ENCODE peak calls at places on chromosomes 2 and 18, in ten cellular contexts. One of them, this sample, is unnamed.

GRCh38 chr2:220932041-220932440 is 640.1 kb downstream of the EPHA4 start:
- DNase-seq in kidney epithelial cell: no peak
- DNase-seq in stromal cell of bone marrow: no peak
- DNase-seq in stomach: no peak
- DNase-seq in neuronal stem cell: no peak
- DNase-seq in activated naive CD4-positive, alpha-beta T cell treated with anti-CD3 and anti-CD28 coated beads for 36 hours: no peak
- DNase-seq in lung: no peak
- DNase-seq in lower lobe of right lung: no peak
- DNase-seq in skeletal muscle cell: no peak
- DNase-seq in pancreas: no peak
- DNase-seq in this sample: no peak

GRCh38 chr18:12520442-12520992 is 112.8 kb downstream of the PRELID3A start:
- DNase-seq in kidney epithelial cell: no peak
- DNase-seq in stomach: no peak
- DNase-seq in skeletal muscle cell: peak; percentile 43
- DNase-seq in neuronal stem cell: peak; percentile 11
- DNase-seq in lung: no peak
- DNase-seq in pancreas: no peak
- DNase-seq in activated naive CD4-positive, alpha-beta T cell treated with anti-CD3 and anti-CD28 coated beads for 36 hours: no peak
- DNase-seq in stromal cell of bone marrow: no peak
- DNase-seq in lower lobe of right lung: no peak
- DNase-seq in this sample: no peak

GRCh38 chr18:25005602-25006375 is 346.2 kb downstream of the ZNF521 start:
- DNase-seq in lower lobe of right lung: no peak
- DNase-seq in stromal cell of bone marrow: peak; percentile 65
- DNase-seq in pancreas: no peak
- DNase-seq in lung: peak; percentile 34
- DNase-seq in stomach: no peak
- DNase-seq in kidney epithelial cell: no peak
- DNase-seq in activated naive CD4-positive, alpha-beta T cell treated with anti-CD3 and anti-CD28 coated beads for 36 hours: no peak
- DNase-seq in skeletal muscle cell: peak; percentile 32
- DNase-seq in neuronal stem cell: no peak
- DNase-seq in this sample: no peak

GRCh38 chr2:10271509-10271908 is 31.2 kb upstream of the HPCAL1 start:
- DNase-seq in lung: no peak
- DNase-seq in stomach: no peak
- DNase-seq in kidney epithelial cell: no peak
- DNase-seq in pancreas: no peak
- DNase-seq in skeletal muscle cell: no peak
- DNase-seq in activated naive CD4-positive, alpha-beta T cell treated with anti-CD3 and anti-CD28 coated beads for 36 hours: no peak
- DNase-seq in lower lobe of right lung: no peak
- DNase-seq in stromal cell of bone marrow: no peak
- DNase-seq in neuronal stem cell: no peak
- DNase-seq in this sample: no peak

GRCh38 chr2:15911686-15912085 is 28.7 kb upstream of the MYCN start:
- DNase-seq in lower lobe of right lung: no peak
- DNase-seq in neuronal stem cell: no peak
- DNase-seq in stomach: no peak
- DNase-seq in skeletal muscle cell: no peak
- DNase-seq in lung: no peak
- DNase-seq in kidney epithelial cell: no peak
- DNase-seq in pancreas: no peak
- DNase-seq in stromal cell of bone marrow: no peak
- DNase-seq in activated naive CD4-positive, alpha-beta T cell treated with anti-CD3 and anti-CD28 coated beads for 36 hours: no peak
- DNase-seq in this sample: no peak

GRCh38 chr18:8795586-8795985 is 90.2 kb downstream of the MTCL1 start:
- DNase-seq in lower lobe of right lung: no peak
- DNase-seq in neuronal stem cell: no peak
- DNase-seq in activated naive CD4-positive, alpha-beta T cell treated with anti-CD3 and anti-CD28 coated beads for 36 hours: no peak
- DNase-seq in kidney epithelial cell: no peak
- DNase-seq in stromal cell of bone marrow: no peak
- DNase-seq in skeletal muscle cell: no peak
- DNase-seq in stomach: no peak
- DNase-seq in lung: no peak
- DNase-seq in pancreas: no peak
- DNase-seq in this sample: no peak

GRCh38 chr2:56132138-56132537 is 51.7 kb upstream of the CCDC85A start:
- DNase-seq in stomach: no peak
- DNase-seq in neuronal stem cell: peak; percentile 41
- DNase-seq in lower lobe of right lung: no peak
- DNase-seq in kidney epithelial cell: peak; percentile 18
- DNase-seq in pancreas: no peak
- DNase-seq in lung: no peak
- DNase-seq in skeletal muscle cell: peak; percentile 6
- DNase-seq in stromal cell of bone marrow: peak; percentile 43
- DNase-seq in activated naive CD4-positive, alpha-beta T cell treated with anti-CD3 and anti-CD28 coated beads for 36 hours: no peak
- DNase-seq in this sample: no peak

GRCh38 chr2:220077488-220077887 is 450.1 kb downstream of the SLC4A3 start:
- DNase-seq in neuronal stem cell: no peak
- DNase-seq in kidney epithelial cell: no peak
- DNase-seq in skeletal muscle cell: peak; percentile 52
- DNase-seq in pancreas: no peak
- DNase-seq in lung: no peak
- DNase-seq in activated naive CD4-positive, alpha-beta T cell treated with anti-CD3 and anti-CD28 coated beads for 36 hours: no peak
- DNase-seq in lower lobe of right lung: no peak
- DNase-seq in stomach: no peak
- DNase-seq in stromal cell of bone marrow: peak; percentile 84
- DNase-seq in this sample: no peak

GRCh38 chr2:128756372-128756730 is 437.7 kb upstream of the HS6ST1 start:
- DNase-seq in activated naive CD4-positive, alpha-beta T cell treated with anti-CD3 and anti-CD28 coated beads for 36 hours: no peak
- DNase-seq in kidney epithelial cell: no peak
- DNase-seq in stromal cell of bone marrow: no peak
- DNase-seq in neuronal stem cell: no peak
- DNase-seq in pancreas: peak; percentile 66
- DNase-seq in stomach: no peak
- DNase-seq in skeletal muscle cell: no peak
- DNase-seq in lung: no peak
- DNase-seq in lower lobe of right lung: no peak
- DNase-seq in this sample: no peak

GRCh38 chr2:152578573-152578972 is 138.7 kb downstream of the PRPF40A start:
- DNase-seq in lower lobe of right lung: no peak
- DNase-seq in lung: no peak
- DNase-seq in kidney epithelial cell: no peak
- DNase-seq in skeletal muscle cell: no peak
- DNase-seq in pancreas: no peak
- DNase-seq in stomach: no peak
- DNase-seq in activated naive CD4-positive, alpha-beta T cell treated with anti-CD3 and anti-CD28 coated beads for 36 hours: no peak
- DNase-seq in stromal cell of bone marrow: no peak
- DNase-seq in neuronal stem cell: no peak
- DNase-seq in this sample: no peak

GRCh38 chr18:5619381-5619780 is 75.6 kb upstream of the EPB41L3 start:
- DNase-seq in lower lobe of right lung: no peak
- DNase-seq in lung: no peak
- DNase-seq in pancreas: no peak
- DNase-seq in skeletal muscle cell: no peak
- DNase-seq in stromal cell of bone marrow: no peak
- DNase-seq in activated naive CD4-positive, alpha-beta T cell treated with anti-CD3 and anti-CD28 coated beads for 36 hours: no peak
- DNase-seq in neuronal stem cell: no peak
- DNase-seq in kidney epithelial cell: no peak
- DNase-seq in stomach: no peak
- DNase-seq in this sample: no peak

GRCh38 chr18:25832008-25832604 is 258.3 kb downstream of the SS18 start:
- DNase-seq in lung: no peak
- DNase-seq in pancreas: peak; percentile 24
- DNase-seq in stromal cell of bone marrow: peak; percentile 30
- DNase-seq in stomach: peak; percentile 55
- DNase-seq in skeletal muscle cell: peak; percentile 36
- DNase-seq in neuronal stem cell: peak; percentile 51
- DNase-seq in kidney epithelial cell: no peak
- DNase-seq in activated naive CD4-positive, alpha-beta T cell treated with anti-CD3 and anti-CD28 coated beads for 36 hours: peak; percentile 46
- DNase-seq in lower lobe of right lung: peak; percentile 58
- DNase-seq in this sample: no peak

GRCh38 chr2:239548491-239548890 is 147.7 kb upstream of the HDAC4 start:
- DNase-seq in kidney epithelial cell: no peak
- DNase-seq in stomach: no peak
- DNase-seq in lower lobe of right lung: no peak
- DNase-seq in stromal cell of bone marrow: no peak
- DNase-seq in neuronal stem cell: no peak
- DNase-seq in pancreas: no peak
- DNase-seq in skeletal muscle cell: no peak
- DNase-seq in activated naive CD4-positive, alpha-beta T cell treated with anti-CD3 and anti-CD28 coated beads for 36 hours: peak; percentile 86
- DNase-seq in lung: no peak
- DNase-seq in this sample: no peak

GRCh38 chr2:112805542-112805941 is 21.2 kb upstream of the IL1A start:
- DNase-seq in stomach: no peak
- DNase-seq in kidney epithelial cell: no peak
- DNase-seq in skeletal muscle cell: no peak
- DNase-seq in pancreas: no peak
- DNase-seq in lung: no peak
- DNase-seq in activated naive CD4-positive, alpha-beta T cell treated with anti-CD3 and anti-CD28 coated beads for 36 hours: peak; percentile 16
- DNase-seq in lower lobe of right lung: no peak
- DNase-seq in stromal cell of bone marrow: no peak
- DNase-seq in neuronal stem cell: no peak
- DNase-seq in this sample: no peak

GRCh38 chr2:25078171-25079049 is 36.5 kb downstream of the EFR3B start:
- DNase-seq in skeletal muscle cell: peak; percentile 20
- DNase-seq in activated naive CD4-positive, alpha-beta T cell treated with anti-CD3 and anti-CD28 coated beads for 36 hours: no peak
- DNase-seq in kidney epithelial cell: peak; percentile 83
- DNase-seq in lung: no peak
- DNase-seq in pancreas: no peak
- DNase-seq in lower lobe of right lung: no peak
- DNase-seq in stomach: no peak
- DNase-seq in neuronal stem cell: no peak
- DNase-seq in stromal cell of bone marrow: peak; percentile 24
- DNase-seq in this sample: no peak

GRCh38 chr2:166665991-166666940 is 172.2 kb upstream of the SCN7A start:
- DNase-seq in pancreas: no peak
- DNase-seq in lower lobe of right lung: no peak
- DNase-seq in neuronal stem cell: no peak
- DNase-seq in lung: no peak
- DNase-seq in stromal cell of bone marrow: peak; percentile 52
- DNase-seq in activated naive CD4-positive, alpha-beta T cell treated with anti-CD3 and anti-CD28 coated beads for 36 hours: no peak
- DNase-seq in stomach: no peak
- DNase-seq in skeletal muscle cell: peak; percentile 70
- DNase-seq in kidney epithelial cell: no peak
- DNase-seq in this sample: no peak

GRCh38 chr18:23627325-23627724 is 35.4 kb downstream of the ANKRD29 start:
- DNase-seq in stomach: no peak
- DNase-seq in lower lobe of right lung: no peak
- DNase-seq in skeletal muscle cell: peak; percentile 64
- DNase-seq in lung: peak; percentile 48
- DNase-seq in kidney epithelial cell: peak; percentile 77
- DNase-seq in stromal cell of bone marrow: peak; percentile 90
- DNase-seq in neuronal stem cell: no peak
- DNase-seq in activated naive CD4-positive, alpha-beta T cell treated with anti-CD3 and anti-CD28 coated beads for 36 hours: no peak
- DNase-seq in pancreas: no peak
- DNase-seq in this sample: no peak

GRCh38 chr2:213202006-213202405 is 50.6 kb upstream of the IKZF2 start:
- DNase-seq in stomach: no peak
- DNase-seq in lung: no peak
- DNase-seq in pancreas: no peak
- DNase-seq in kidney epithelial cell: no peak
- DNase-seq in lower lobe of right lung: no peak
- DNase-seq in activated naive CD4-positive, alpha-beta T cell treated with anti-CD3 and anti-CD28 coated beads for 36 hours: no peak
- DNase-seq in neuronal stem cell: no peak
- DNase-seq in skeletal muscle cell: no peak
- DNase-seq in stromal cell of bone marrow: peak; percentile 47
- DNase-seq in this sample: no peak

GRCh38 chr2:231334179-231334930 is 61.2 kb upstream of the B3GNT7 start:
- DNase-seq in skeletal muscle cell: no peak
- DNase-seq in lower lobe of right lung: peak; percentile 64
- DNase-seq in pancreas: no peak
- DNase-seq in stomach: no peak
- DNase-seq in stromal cell of bone marrow: no peak
- DNase-seq in kidney epithelial cell: no peak
- DNase-seq in neuronal stem cell: no peak
- DNase-seq in lung: no peak
- DNase-seq in activated naive CD4-positive, alpha-beta T cell treated with anti-CD3 and anti-CD28 coated beads for 36 hours: no peak
- DNase-seq in this sample: no peak

GRCh38 chr2:150410809-150411208 is 76.7 kb downstream of the RND3 start:
- DNase-seq in neuronal stem cell: peak; percentile 67
- DNase-seq in lung: no peak
- DNase-seq in skeletal muscle cell: peak; percentile 71
- DNase-seq in kidney epithelial cell: peak; percentile 90
- DNase-seq in stomach: no peak
- DNase-seq in pancreas: no peak
- DNase-seq in activated naive CD4-positive, alpha-beta T cell treated with anti-CD3 and anti-CD28 coated beads for 36 hours: no peak
- DNase-seq in stromal cell of bone marrow: no peak
- DNase-seq in lower lobe of right lung: no peak
- DNase-seq in this sample: no peak

GRCh38 chr2:232539298-232540231 is at the start of gene CHRNG:
- DNase-seq in activated naive CD4-positive, alpha-beta T cell treated with anti-CD3 and anti-CD28 coated beads for 36 hours: no peak
- DNase-seq in neuronal stem cell: no peak
- DNase-seq in stromal cell of bone marrow: no peak
- DNase-seq in stomach: peak; percentile 24
- DNase-seq in pancreas: no peak
- DNase-seq in kidney epithelial cell: no peak
- DNase-seq in skeletal muscle cell: no peak
- DNase-seq in lower lobe of right lung: peak; percentile 44
- DNase-seq in lung: no peak
- DNase-seq in this sample: no peak

GRCh38 chr2:208265371-208265806 is 666 bp upstream of the PIKFYVE start:
- DNase-seq in pancreas: no peak
- DNase-seq in skeletal muscle cell: no peak
- DNase-seq in stromal cell of bone marrow: peak; percentile 7
- DNase-seq in stomach: no peak
- DNase-seq in lower lobe of right lung: no peak
- DNase-seq in kidney epithelial cell: no peak
- DNase-seq in neuronal stem cell: peak; percentile 12
- DNase-seq in lung: no peak
- DNase-seq in activated naive CD4-positive, alpha-beta T cell treated with anti-CD3 and anti-CD28 coated beads for 36 hours: peak; percentile 65
- DNase-seq in this sample: peak; percentile 32

GRCh38 chr2:233566141-233566956 is at the start of gene USP40:
- DNase-seq in lower lobe of right lung: peak; percentile 92
- DNase-seq in kidney epithelial cell: peak; percentile 74
- DNase-seq in lung: peak; percentile 89
- DNase-seq in skeletal muscle cell: peak; percentile 82
- DNase-seq in stomach: peak; percentile 89
- DNase-seq in pancreas: peak; percentile 85
- DNase-seq in neuronal stem cell: peak; percentile 79
- DNase-seq in stromal cell of bone marrow: peak; percentile 84
- DNase-seq in activated naive CD4-positive, alpha-beta T cell treated with anti-CD3 and anti-CD28 coated beads for 36 hours: peak; percentile 75
- DNase-seq in this sample: peak; percentile 18

GRCh38 chr2:26540977-26541376 is 63.1 kb upstream of the OTOF start:
- DNase-seq in lung: no peak
- DNase-seq in lower lobe of right lung: no peak
- DNase-seq in activated naive CD4-positive, alpha-beta T cell treated with anti-CD3 and anti-CD28 coated beads for 36 hours: no peak
- DNase-seq in stomach: no peak
- DNase-seq in skeletal muscle cell: no peak
- DNase-seq in pancreas: no peak
- DNase-seq in stromal cell of bone marrow: no peak
- DNase-seq in neuronal stem cell: no peak
- DNase-seq in kidney epithelial cell: no peak
- DNase-seq in this sample: no peak

GRCh38 chr2:27922842-27923241 is 32.3 kb downstream of the BABAM2 start:
- DNase-seq in lower lobe of right lung: no peak
- DNase-seq in lung: no peak
- DNase-seq in stromal cell of bone marrow: no peak
- DNase-seq in activated naive CD4-positive, alpha-beta T cell treated with anti-CD3 and anti-CD28 coated beads for 36 hours: no peak
- DNase-seq in kidney epithelial cell: peak; percentile 23
- DNase-seq in neuronal stem cell: no peak
- DNase-seq in skeletal muscle cell: no peak
- DNase-seq in pancreas: no peak
- DNase-seq in stomach: no peak
- DNase-seq in this sample: no peak

GRCh38 chr18:48031011-48031480 is 100.6 kb upstream of the SMAD2 start:
- DNase-seq in neuronal stem cell: peak; percentile 54
- DNase-seq in stomach: peak; percentile 67
- DNase-seq in lung: peak; percentile 55
- DNase-seq in pancreas: no peak
- DNase-seq in activated naive CD4-positive, alpha-beta T cell treated with anti-CD3 and anti-CD28 coated beads for 36 hours: peak; percentile 49
- DNase-seq in skeletal muscle cell: peak; percentile 5
- DNase-seq in lower lobe of right lung: peak; percentile 45
- DNase-seq in kidney epithelial cell: no peak
- DNase-seq in stromal cell of bone marrow: no peak
- DNase-seq in this sample: no peak

GRCh38 chr2:149122521-149122920 is 84.0 kb downstream of the LYPD6B start:
- DNase-seq in kidney epithelial cell: no peak
- DNase-seq in pancreas: no peak
- DNase-seq in neuronal stem cell: no peak
- DNase-seq in stomach: no peak
- DNase-seq in lower lobe of right lung: no peak
- DNase-seq in skeletal muscle cell: no peak
- DNase-seq in activated naive CD4-positive, alpha-beta T cell treated with anti-CD3 and anti-CD28 coated beads for 36 hours: no peak
- DNase-seq in stromal cell of bone marrow: no peak
- DNase-seq in lung: no peak
- DNase-seq in this sample: no peak

GRCh38 chr18:48947102-48947501 is 3.7 kb downstream of the SMAD7 start:
- DNase-seq in skeletal muscle cell: no peak
- DNase-seq in neuronal stem cell: no peak
- DNase-seq in activated naive CD4-positive, alpha-beta T cell treated with anti-CD3 and anti-CD28 coated beads for 36 hours: no peak
- DNase-seq in kidney epithelial cell: no peak
- DNase-seq in lower lobe of right lung: no peak
- DNase-seq in stromal cell of bone marrow: no peak
- DNase-seq in pancreas: no peak
- DNase-seq in lung: no peak
- DNase-seq in stomach: no peak
- DNase-seq in this sample: no peak

This sample was measured in T follicular helper cell.